ENCODE peak calls at places on chromosomes 16 and 17, in ten cellular contexts. U is DND-41; N is lung; I is PC-3; M is upper lobe of right lung; E is RWPE2; L is left lung; V is GM23338; G is CD8-positive, alpha-beta T cell; H is thoracic aorta. C is an unnamed sample.

GRCh38 chr16:4679854-4680636 is 13.3 kb upstream of the NUDT16L1 start:
- ATAC-seq in U (no peak), N (peak; percentile 72), I (peak; percentile 79), M (peak; percentile 68), E (peak; percentile 85), L (peak; percentile 64), V (no peak), G (no peak), H (no peak), C (peak; percentile 52)

GRCh38 chr17:79654350-79654959 is 43.6 kb upstream of the RBFOX3 start:
- ATAC-seq in U (no peak), N (no peak), I (no peak), M (no peak), E (no peak), L (no peak), V (no peak), G (no peak), H (no peak), C (no peak)

GRCh38 chr17:10088444-10088843 is 110.0 kb downstream of the GAS7 start:
- ATAC-seq in U (no peak), N (no peak), I (no peak), M (no peak), E (no peak), L (no peak), V (no peak), G (no peak), H (no peak), C (peak; percentile 7)

GRCh38 chr17:83051423-83052240 is 27.8 kb upstream of the METRNL start:
- ATAC-seq in U (peak; percentile 84), N (peak; percentile 97), I (peak; percentile 81), M (peak; percentile 95), E (peak; percentile 86), L (peak; percentile 94), V (peak; percentile 85), G (peak; percentile 85), H (peak; percentile 82), C (peak; percentile 97)

GRCh38 chr16:86016201-86016965 is 117.4 kb downstream of the IRF8 start:
- ATAC-seq in U (peak; percentile 53), N (no peak), I (peak; percentile 29), M (peak; percentile 78), E (no peak), L (peak; percentile 68), V (peak; percentile 83), G (no peak), H (no peak), C (peak; percentile 20)

GRCh38 chr16:55623640-55624039 is 32.1 kb upstream of the SLC6A2 start:
- ATAC-seq in U (no peak), N (no peak), I (no peak), M (no peak), E (no peak), L (no peak), V (no peak), G (no peak), H (no peak), C (no peak)

GRCh38 chr17:36941265-36942021 is 4.2 kb downstream of the LHX1 start:
- ATAC-seq in U (no peak), N (no peak), I (no peak), M (no peak), E (no peak), L (no peak), V (no peak), G (no peak), H (no peak), C (no peak)

GRCh38 chr16:73531021-73531420 is 483.1 kb upstream of the ZFHX3 start:
- ATAC-seq in U (no peak), N (no peak), I (no peak), M (no peak), E (no peak), L (no peak), V (no peak), G (no peak), H (no peak), C (no peak)

GRCh38 chr17:56629450-56630187 is 36.1 kb downstream of the NOG start:
- ATAC-seq in U (peak; percentile 61), N (no peak), I (peak; percentile 97), M (peak; percentile 34), E (peak; percentile 91), L (peak; percentile 40), V (peak; percentile 99), G (peak; percentile 78), H (no peak), C (no peak)

GRCh38 chr17:1030684-1031557 is 34.0 kb downstream of the TIMM22 start:
- ATAC-seq in U (no peak), N (no peak), I (no peak), M (no peak), E (no peak), L (no peak), V (peak; percentile 61), G (no peak), H (no peak), C (peak; percentile 14)

GRCh38 chr16:84207266-84207665 is 16.3 kb downstream of the ADAD2 start:
- ATAC-seq in U (no peak), N (no peak), I (no peak), M (no peak), E (no peak), L (no peak), V (no peak), G (no peak), H (no peak), C (no peak)

GRCh38 chr16:84212154-84212553 is 21.2 kb downstream of the ADAD2 start:
- ATAC-seq in U (no peak), N (no peak), I (no peak), M (no peak), E (no peak), L (no peak), V (no peak), G (no peak), H (no peak), C (no peak)

GRCh38 chr16:84212631-84213030 is 21.7 kb downstream of the ADAD2 start:
- ATAC-seq in U (no peak), N (no peak), I (no peak), M (no peak), E (no peak), L (no peak), V (no peak), G (no peak), H (no peak), C (no peak)

GRCh38 chr16:84207869-84208268 is 16.9 kb downstream of the ADAD2 start:
- ATAC-seq in U (no peak), N (no peak), I (no peak), M (no peak), E (no peak), L (no peak), V (peak; percentile 77), G (no peak), H (no peak), C (no peak)

GRCh38 chr16:84209989-84210388 is 19.0 kb downstream of the ADAD2 start:
- ATAC-seq in U (no peak), N (no peak), I (no peak), M (no peak), E (no peak), L (no peak), V (no peak), G (no peak), H (no peak), C (no peak)
- TF ChIP-seq CTCF in U (peak; percentile 24), N (no peak), I (peak; percentile 41), M (no peak), E (no peak), L (no peak), V (peak; percentile 49), G (no peak), H (no peak), C (no peak)

GRCh38 chr17:45264988-45265387 is 3.1 kb upstream of the SPATA32 start:
- ATAC-seq in U (no peak), N (no peak), I (no peak), M (no peak), E (no peak), L (no peak), V (no peak), G (no peak), H (peak; percentile 15), C (no peak)

GRCh38 chr17:45261577-45262515 is at the start of gene SPATA32:
- ATAC-seq in U (peak; percentile 78), N (peak; percentile 57), I (peak; percentile 52), M (peak; percentile 72), E (peak; percentile 67), L (peak; percentile 73), V (peak; percentile 77), G (peak; percentile 86), H (peak; percentile 10), C (peak; percentile 43)

GRCh38 chr17:45264430-45264829 is 2.5 kb upstream of the SPATA32 start:
- ATAC-seq in U (no peak), N (no peak), I (no peak), M (no peak), E (no peak), L (no peak), V (no peak), G (no peak), H (no peak), C (no peak)

GRCh38 chr17:45263477-45263860 is 1.6 kb upstream of the SPATA32 start:
- ATAC-seq in U (no peak), N (no peak), I (no peak), M (no peak), E (no peak), L (no peak), V (no peak), G (no peak), H (no peak), C (no peak)

GRCh38 chr17:45262516-45263476 is 902 bp upstream of the SPATA32 start:
- ATAC-seq in U (no peak), N (no peak), I (peak; percentile 49), M (peak; percentile 6), E (peak; percentile 27), L (peak; percentile 1), V (peak; percentile 43), G (no peak), H (no peak), C (peak; percentile 25)
- H3K27ac ChIP-seq in U (no peak overlapping the region), N (no peak overlapping the region), I (no peak overlapping the region), M (peak overlapping the region; percentile 63), E (no peak overlapping the region), L (no peak overlapping the region), V (no peak overlapping the region), G (peak overlapping the region; percentile 29), H (no peak overlapping the region), C (peak overlapping the region; percentile 78)

GRCh38 chr17:50627386-50627781 is 7.3 kb upstream of the ABCC3 start:
- ATAC-seq in U (no peak), N (no peak), I (no peak), M (no peak), E (no peak), L (no peak), V (no peak), G (no peak), H (no peak), C (no peak)
- TF ChIP-seq CTCF in U (no peak), N (no peak), I (no peak), M (no peak), E (no peak), L (no peak), V (no peak), G (no peak), H (no peak), C (no peak)

DNA sequence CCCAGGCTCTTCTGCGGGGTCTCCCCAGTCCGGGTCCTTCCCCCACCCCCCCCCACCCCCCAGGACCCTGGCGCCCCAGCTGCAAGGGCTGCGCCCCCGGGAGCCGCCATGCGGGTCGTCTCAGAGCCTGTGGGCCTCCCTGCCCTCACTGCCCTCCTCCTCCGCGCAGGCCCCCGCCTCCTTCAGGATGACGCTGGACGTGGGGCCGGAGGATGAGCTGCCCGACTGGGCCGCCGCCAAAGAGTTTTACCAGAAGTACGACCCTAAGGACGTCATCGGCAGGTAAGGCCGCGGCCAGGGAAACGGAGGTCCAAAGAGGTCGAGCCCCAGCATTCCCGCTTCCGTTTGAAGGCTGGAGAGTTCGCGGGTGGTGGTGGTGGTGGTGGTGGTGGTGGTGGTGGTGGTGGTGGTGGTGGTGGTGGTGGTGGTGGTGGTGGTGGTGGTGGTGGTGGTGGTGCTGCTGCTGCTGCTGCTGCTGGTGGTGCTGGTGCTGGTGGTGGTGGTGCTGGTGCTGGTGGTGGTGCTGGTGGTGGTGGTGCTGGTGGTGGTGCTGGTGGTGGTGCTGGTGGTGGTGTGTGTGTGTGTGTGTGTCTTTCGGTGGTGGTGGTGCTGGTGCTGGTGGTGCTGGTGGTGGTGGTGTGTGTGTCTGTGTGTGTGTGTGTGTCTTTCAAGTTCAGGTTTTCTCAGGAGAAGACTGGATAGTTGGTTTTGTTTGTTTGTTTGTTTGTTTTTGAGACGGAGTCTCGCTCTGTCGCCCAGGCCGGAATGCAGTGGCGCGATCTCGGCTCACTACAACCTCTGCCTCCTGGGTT is 615 bp downstream of the PHKG2 start:
- ATAC-seq in U (no peak), N (peak; percentile 5), I (peak; percentile 41), M (peak; percentile 45), E (peak; percentile 49), L (peak; percentile 51), V (peak; percentile 70), G (peak; percentile 13), H (no peak), C (no peak)
- H3K27ac ChIP-seq in U (peak overlapping the region; percentile 72), N (peak overlapping the region; percentile 77), I (no peak overlapping the region), M (peak overlapping the region; percentile 78), E (peak overlapping the region; percentile 79), L (no peak overlapping the region), V (no peak overlapping the region), G (no peak overlapping the region), H (peak overlapping the region; percentile 77), C (peak overlapping the region; percentile 71)